ENCODE peak calls at places on chromosomes 16 and 17, in five cellular contexts. One of them, this sample, is unnamed.

GRCh38 chr16:26457061-26457460 is 609.7 kb upstream of the C16orf82 start:
- DNase-seq in AG10803: no peak
- DNase-seq in H1: no peak
- DNase-seq in sigmoid colon: no peak
- DNase-seq in AG04450: no peak
- DNase-seq in this sample: no peak

GRCh38 chr17:65560628-65561371 is 648 bp downstream of the AXIN2 start:
- DNase-seq in AG10803: peak; percentile 84
- DNase-seq in H1: peak; percentile 86
- DNase-seq in sigmoid colon: peak; percentile 94
- DNase-seq in AG04450: peak; percentile 54
- DNase-seq in this sample: peak; percentile 69

GRCh38 chr16:47426806-47427205 is 34.1 kb downstream of the ITFG1 start:
- DNase-seq in AG10803: no peak
- DNase-seq in H1: no peak
- DNase-seq in sigmoid colon: no peak
- DNase-seq in AG04450: no peak
- DNase-seq in this sample: no peak

GRCh38 chr16:72666267-72666666 is 381.7 kb downstream of the ZFHX3 start:
- DNase-seq in AG10803: peak; percentile 11
- DNase-seq in H1: no peak
- DNase-seq in sigmoid colon: no peak
- DNase-seq in AG04450: no peak
- DNase-seq in this sample: no peak

GRCh38 chr16:67910162-67910561 is 17.1 kb downstream of the PSKH1 start:
- DNase-seq in AG10803: peak; percentile 84
- DNase-seq in H1: no peak
- DNase-seq in sigmoid colon: no peak
- DNase-seq in AG04450: peak; percentile 42
- DNase-seq in this sample: peak; percentile 48

GRCh38 chr17:28334666-28335200 is 539 bp downstream of the IFT20 start:
- DNase-seq in AG10803: no peak
- DNase-seq in H1: no peak
- DNase-seq in sigmoid colon: peak; percentile 47
- DNase-seq in AG04450: no peak
- DNase-seq in this sample: no peak

GRCh38 chr16:20348365-20349185 is 3.9 kb downstream of the UMOD start:
- DNase-seq in AG10803: no peak
- DNase-seq in H1: peak; percentile 93
- DNase-seq in sigmoid colon: no peak
- DNase-seq in AG04450: no peak
- DNase-seq in this sample: no peak

GRCh38 chr17:68701046-68701445 is 99.9 kb upstream of the FAM20A start:
- DNase-seq in AG10803: no peak
- DNase-seq in H1: no peak
- DNase-seq in sigmoid colon: no peak
- DNase-seq in AG04450: no peak
- DNase-seq in this sample: no peak

GRCh38 chr17:77427471-77427991 is 286.8 kb downstream of the SEC14L1 start:
- DNase-seq in AG10803: peak; percentile 81
- DNase-seq in H1: no peak
- DNase-seq in sigmoid colon: peak; percentile 95
- DNase-seq in AG04450: no peak
- DNase-seq in this sample: no peak

GRCh38 chr16:71340406-71340805 is 18.1 kb upstream of the CALB2 start:
- DNase-seq in AG10803: no peak
- DNase-seq in H1: no peak
- DNase-seq in sigmoid colon: no peak
- DNase-seq in AG04450: no peak
- DNase-seq in this sample: no peak

GRCh38 chr17:16623282-16623681 is 30.4 kb downstream of the ZNF624 start:
- DNase-seq in AG10803: no peak
- DNase-seq in H1: no peak
- DNase-seq in sigmoid colon: no peak
- DNase-seq in AG04450: no peak
- DNase-seq in this sample: no peak

GRCh38 chr16:29943846-29944669 is 17.8 kb upstream of the TMEM219 start:
- DNase-seq in AG10803: peak; percentile 98
- DNase-seq in H1: no peak
- DNase-seq in sigmoid colon: peak; percentile 72
- DNase-seq in AG04450: peak; percentile 96
- DNase-seq in this sample: peak; percentile 98

GRCh38 chr17:1446201-1446600 is 9.8 kb downstream of the CRK start:
- DNase-seq in AG10803: no peak
- DNase-seq in H1: no peak
- DNase-seq in sigmoid colon: no peak
- DNase-seq in AG04450: no peak
- DNase-seq in this sample: no peak

GRCh38 chr17:81134064-81134781 is 31.1 kb upstream of the PVALEF start:
- DNase-seq in AG10803: no peak
- DNase-seq in H1: no peak
- DNase-seq in sigmoid colon: no peak
- DNase-seq in AG04450: no peak
- DNase-seq in this sample: no peak

GRCh38 chr17:81130385-81131288 is 34.7 kb upstream of the PVALEF start:
- DNase-seq in AG10803: no peak
- DNase-seq in H1: no peak
- DNase-seq in sigmoid colon: no peak
- DNase-seq in AG04450: no peak
- DNase-seq in this sample: no peak

GRCh38 chr17:81131486-81132196 is 33.7 kb upstream of the PVALEF start:
- DNase-seq in AG10803: no peak
- DNase-seq in H1: no peak
- DNase-seq in sigmoid colon: no peak
- DNase-seq in AG04450: no peak
- DNase-seq in this sample: no peak

GRCh38 chr17:81132197-81132540 is 33.1 kb upstream of the PVALEF start:
- DNase-seq in AG10803: no peak
- DNase-seq in H1: no peak
- DNase-seq in sigmoid colon: no peak
- DNase-seq in AG04450: no peak
- DNase-seq in this sample: no peak

DNA sequence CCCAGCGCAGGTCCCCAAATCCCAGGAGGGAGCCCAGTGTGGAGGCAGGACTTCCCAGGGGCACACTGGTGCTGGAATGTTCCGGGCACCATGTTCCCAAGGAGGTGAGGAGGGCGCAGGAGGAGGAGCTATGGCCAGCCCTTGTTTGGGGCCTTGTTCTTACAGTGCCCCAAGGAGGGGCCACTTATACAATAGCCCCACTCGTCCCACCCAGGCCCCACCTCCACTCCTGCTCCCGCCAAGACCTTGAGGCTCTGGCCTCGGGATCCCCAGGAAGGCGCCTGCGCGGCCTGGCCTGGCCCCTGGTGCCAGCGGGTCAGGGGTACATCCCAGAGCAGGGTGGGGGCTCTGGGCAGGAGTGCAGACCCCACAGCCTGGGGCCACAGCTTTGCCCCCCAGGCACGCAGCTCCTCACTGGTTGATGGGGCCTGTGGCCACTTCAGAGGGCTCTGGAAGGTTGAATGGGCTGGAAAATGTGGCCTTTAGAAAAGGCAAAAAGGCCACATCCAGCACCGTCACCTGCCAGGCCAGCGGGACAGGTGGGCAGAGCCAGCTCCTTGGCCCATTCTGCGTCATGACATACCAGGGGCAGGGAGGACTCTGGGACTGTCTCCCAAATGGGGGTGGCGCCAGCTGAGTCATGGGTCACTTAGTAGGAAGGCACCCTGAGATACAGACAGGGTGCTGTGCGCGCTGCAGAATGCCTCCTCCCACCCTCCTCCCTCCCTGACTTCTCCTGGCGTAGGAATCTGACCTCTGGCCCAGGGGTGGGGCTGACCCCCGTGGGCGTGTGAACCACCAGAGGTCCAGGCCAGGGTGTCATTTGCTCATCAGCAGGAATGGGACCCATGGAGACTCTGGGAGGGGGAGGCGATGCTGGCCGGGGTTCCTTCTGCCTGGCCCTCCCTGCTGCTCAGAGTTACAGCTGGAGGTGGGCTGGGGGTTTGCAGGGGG is 32.3 kb upstream of the PVALEF start:
- DNase-seq in AG10803: no peak
- DNase-seq in H1: no peak
- DNase-seq in sigmoid colon: no peak
- DNase-seq in AG04450: no peak
- DNase-seq in this sample: no peak
- H3K4me3 ChIP-seq in AG10803: no peak overlapping the region
- H3K4me3 ChIP-seq in H1: no peak overlapping the region
- H3K4me3 ChIP-seq in sigmoid colon: no peak overlapping the region
- H3K4me3 ChIP-seq in AG04450: no peak overlapping the region
- H3K4me3 ChIP-seq in this sample: no peak overlapping the region

GRCh38 chr16:8088820-8089338 is 501.4 kb downstream of the TMEM114 start:
- DNase-seq in AG10803: no peak
- DNase-seq in H1: no peak
- DNase-seq in sigmoid colon: no peak
- DNase-seq in AG04450: no peak
- DNase-seq in this sample: no peak
- TF ChIP-seq CTCF in AG10803: no peak
- TF ChIP-seq CTCF in H1: no peak
- TF ChIP-seq CTCF in sigmoid colon: no peak
- TF ChIP-seq CTCF in AG04450: no peak
- TF ChIP-seq CTCF in this sample: no peak

GRCh38 chr16:79873825-79874224 is 273.3 kb upstream of the MAF start:
- DNase-seq in AG10803: no peak
- DNase-seq in H1: no peak
- DNase-seq in sigmoid colon: no peak
- DNase-seq in AG04450: no peak
- DNase-seq in this sample: no peak

GRCh38 chr16:79871906-79872305 is 271.4 kb upstream of the MAF start:
- DNase-seq in AG10803: no peak
- DNase-seq in H1: no peak
- DNase-seq in sigmoid colon: no peak
- DNase-seq in AG04450: no peak
- DNase-seq in this sample: no peak

GRCh38 chr16:79874391-79874790 is 273.9 kb upstream of the MAF start:
- DNase-seq in AG10803: no peak
- DNase-seq in H1: no peak
- DNase-seq in sigmoid colon: peak; percentile 75
- DNase-seq in AG04450: no peak
- DNase-seq in this sample: no peak

GRCh38 chr16:79876332-79876730 is 275.8 kb upstream of the MAF start:
- DNase-seq in AG10803: no peak
- DNase-seq in H1: no peak
- DNase-seq in sigmoid colon: no peak
- DNase-seq in AG04450: no peak
- DNase-seq in this sample: no peak
- H3K4me3 ChIP-seq in AG10803: no peak overlapping the region
- H3K4me3 ChIP-seq in H1: no peak overlapping the region
- H3K4me3 ChIP-seq in sigmoid colon: no peak overlapping the region
- H3K4me3 ChIP-seq in AG04450: no peak overlapping the region
- H3K4me3 ChIP-seq in this sample: no peak overlapping the region

GRCh38 chr17:57458718-57459285 is 202.5 kb downstream of the MSI2 start:
- DNase-seq in AG10803: no peak
- DNase-seq in H1: no peak
- DNase-seq in sigmoid colon: no peak
- DNase-seq in AG04450: no peak
- DNase-seq in this sample: no peak

GRCh38 chr17:57461082-57461481 is 204.8 kb downstream of the MSI2 start:
- DNase-seq in AG10803: no peak
- DNase-seq in H1: no peak
- DNase-seq in sigmoid colon: no peak
- DNase-seq in AG04450: no peak
- DNase-seq in this sample: no peak

GRCh38 chr17:57462007-57462579 is 205.8 kb downstream of the MSI2 start:
- DNase-seq in AG10803: no peak
- DNase-seq in H1: no peak
- DNase-seq in sigmoid colon: no peak
- DNase-seq in AG04450: no peak
- DNase-seq in this sample: no peak

GRCh38 chr17:57457188-57457587 is 200.9 kb downstream of the MSI2 start:
- DNase-seq in AG10803: no peak
- DNase-seq in H1: no peak
- DNase-seq in sigmoid colon: no peak
- DNase-seq in AG04450: no peak
- DNase-seq in this sample: no peak

GRCh38 chr17:57459286-57459915 is 203.1 kb downstream of the MSI2 start:
- DNase-seq in AG10803: no peak
- DNase-seq in H1: no peak
- DNase-seq in sigmoid colon: no peak
- DNase-seq in AG04450: no peak
- DNase-seq in this sample: no peak
- TF ChIP-seq CTCF in AG10803: no peak
- TF ChIP-seq CTCF in H1: no peak
- TF ChIP-seq CTCF in sigmoid colon: no peak
- TF ChIP-seq CTCF in AG04450: no peak
- TF ChIP-seq CTCF in this sample: no peak

GRCh38 chr16:3388325-3388724 is 12.5 kb downstream of the ZSCAN32 start:
- DNase-seq in AG10803: no peak
- DNase-seq in H1: no peak
- DNase-seq in sigmoid colon: no peak
- DNase-seq in AG04450: no peak
- DNase-seq in this sample: no peak

GRCh38 chr16:3377917-3378316 is 22.2 kb downstream of the OR2C1 start:
- DNase-seq in AG10803: no peak
- DNase-seq in H1: no peak
- DNase-seq in sigmoid colon: no peak
- DNase-seq in AG04450: no peak
- DNase-seq in this sample: no peak

DNA sequence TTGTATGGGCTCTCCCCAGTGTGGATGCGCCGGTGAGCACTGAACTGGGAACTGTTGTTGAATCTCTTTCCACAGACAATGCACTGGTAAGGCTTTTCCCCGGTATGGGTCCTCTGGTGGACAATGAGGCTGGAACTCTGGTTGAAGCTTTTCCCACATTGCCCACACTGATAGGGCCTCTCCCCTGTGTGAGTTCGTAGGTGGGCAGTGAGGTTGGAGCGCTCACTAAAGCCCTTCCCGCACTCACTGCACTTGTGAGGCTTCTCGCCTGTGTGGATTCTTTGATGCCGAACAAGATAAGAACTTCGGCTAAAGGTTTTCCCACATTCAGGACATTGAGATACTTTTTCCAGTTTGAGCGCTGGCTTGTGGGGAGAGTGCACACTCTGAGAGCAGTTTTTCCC is 17.8 kb downstream of the ZSCAN32 start:
- DNase-seq in AG10803: no peak
- DNase-seq in H1: no peak
- DNase-seq in sigmoid colon: no peak
- DNase-seq in AG04450: no peak
- DNase-seq in this sample: no peak
- H3K4me3 ChIP-seq in AG10803: no peak overlapping the region
- H3K4me3 ChIP-seq in H1: no peak overlapping the region
- H3K4me3 ChIP-seq in sigmoid colon: no peak overlapping the region
- H3K4me3 ChIP-seq in AG04450: no peak overlapping the region
- H3K4me3 ChIP-seq in this sample: no peak overlapping the region